ENCODE peak calls at places on chromosome 21, in ten cellular contexts. K is cardiac muscle cell; D is CD8-positive, alpha-beta memory T cell; T is left lung; Y is dorsolateral prefrontal cortex; P is psoas muscle; U is naive thymus-derived CD4-positive, alpha-beta T cell; O is caudate nucleus; Q is lower lobe of right lung; L is heart right ventricle. X is an unnamed sample.

GRCh38 chr21:31624961-31625491 is 34.5 kb upstream of the SOD1 start:
- DNase-seq in K (no peak), D (no peak), T (no peak), Y (no peak), P (no peak), U (no peak), O (no peak), Q (no peak), L (no peak), X (no peak)

GRCh38 chr21:43923391-43923790 is 58.4 kb downstream of the AGPAT3 start:
- DNase-seq in K (no peak), D (no peak), T (no peak), Y (peak), P (no peak), U (no peak), O (peak), Q (no peak), L (peak), X (peak)

GRCh38 chr21:29238967-29239289 is 59.8 kb upstream of the BACH1 start:
- DNase-seq in K (no peak), D (no peak), T (no peak), Y (no peak), P (no peak), U (no peak), O (no peak), Q (no peak), L (no peak), X (no peak)

GRCh38 chr21:32257952-32258785 is 20.7 kb downstream of the MIS18A start:
- DNase-seq in K (peak), D (peak), T (peak), Y (peak), P (peak), U (no peak), O (peak), Q (peak), L (peak), X (no peak)

GRCh38 chr21:37452222-37452621 is 85.6 kb downstream of the DYRK1A start:
- DNase-seq in K (peak), D (no peak), T (no peak), Y (peak), P (no peak), U (no peak), O (peak), Q (no peak), L (peak), X (no peak)

GRCh38 chr21:26165331-26165730 is 5.2 kb downstream of the APP start:
- DNase-seq in K (no peak), D (no peak), T (no peak), Y (no peak), P (no peak), U (no peak), O (no peak), Q (no peak), L (no peak), X (no peak)

GRCh38 chr21:15539376-15539775 is 190.4 kb upstream of the USP25 start:
- DNase-seq in K (no peak), D (no peak), T (no peak), Y (no peak), P (no peak), U (no peak), O (no peak), Q (no peak), L (no peak), X (no peak)

GRCh38 chr21:15701845-15702244 is 27.9 kb upstream of the USP25 start:
- DNase-seq in K (no peak), D (no peak), T (no peak), Y (no peak), P (no peak), U (no peak), O (no peak), Q (no peak), L (no peak), X (no peak)

GRCh38 chr21:36129219-36129618 is 5.7 kb upstream of the CBR3 start:
- DNase-seq in K (no peak), D (no peak), T (no peak), Y (no peak), P (no peak), U (no peak), O (peak), Q (no peak), L (no peak), X (no peak)

GRCh38 chr21:14942801-14943490 is 121.9 kb downstream of the NRIP1 start:
- DNase-seq in K (no peak), D (no peak), T (no peak), Y (no peak), P (no peak), U (no peak), O (no peak), Q (no peak), L (no peak), X (no peak)

GRCh38 chr21:44021064-44021463 is 9.0 kb downstream of the TRAPPC10 start:
- DNase-seq in K (no peak), D (no peak), T (no peak), Y (no peak), P (no peak), U (no peak), O (no peak), Q (no peak), L (no peak), X (no peak)

GRCh38 chr21:28442624-28443023 is 550.1 kb downstream of the LTN1 start:
- DNase-seq in K (no peak), D (no peak), T (no peak), Y (no peak), P (no peak), U (no peak), O (no peak), Q (no peak), L (no peak), X (no peak)

GRCh38 chr21:41188476-41189146 is 20.7 kb downstream of the BACE2 start:
- DNase-seq in K (no peak), D (no peak), T (no peak), Y (no peak), P (no peak), U (no peak), O (no peak), Q (no peak), L (no peak), X (no peak)

GRCh38 chr21:45032332-45032731 is 42.0 kb upstream of the ADARB1 start:
- DNase-seq in K (no peak), D (no peak), T (no peak), Y (peak), P (no peak), U (no peak), O (no peak), Q (no peak), L (no peak), X (peak)
- H3K27ac ChIP-seq in K (no peak), D (no peak), T (no peak), Y (no peak), P (no peak), U (no peak), O (no peak), Q (peak), L (no peak), X (peak)

DNA sequence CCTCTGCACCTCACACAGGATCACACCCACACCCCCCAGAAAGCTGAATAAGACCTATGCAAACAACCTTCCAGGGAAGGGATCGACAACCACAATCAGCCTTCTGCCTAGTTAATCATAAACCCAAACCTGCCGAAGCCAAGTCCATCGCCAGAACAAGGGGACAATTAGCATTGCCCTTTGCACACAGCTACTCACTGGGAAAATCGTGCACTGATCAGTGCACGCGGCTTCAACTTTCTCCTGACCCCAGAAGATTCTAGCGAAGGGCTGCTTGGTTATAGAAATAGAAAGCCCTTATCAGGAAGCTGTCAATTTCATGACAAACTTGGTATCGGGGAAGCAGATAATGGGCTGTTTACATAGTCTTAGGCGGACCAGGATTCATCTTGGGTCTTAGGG is 29.5 kb downstream of the RUNX1 start:
- DNase-seq in K (no peak), D (no peak), T (no peak), Y (no peak), P (no peak), U (no peak), O (no peak), Q (no peak), L (no peak), X (no peak)
- H3K27ac ChIP-seq in K (no peak), D (no peak), T (no peak), Y (no peak), P (no peak), U (no peak), O (no peak), Q (no peak), L (no peak), X (no peak)

DNA sequence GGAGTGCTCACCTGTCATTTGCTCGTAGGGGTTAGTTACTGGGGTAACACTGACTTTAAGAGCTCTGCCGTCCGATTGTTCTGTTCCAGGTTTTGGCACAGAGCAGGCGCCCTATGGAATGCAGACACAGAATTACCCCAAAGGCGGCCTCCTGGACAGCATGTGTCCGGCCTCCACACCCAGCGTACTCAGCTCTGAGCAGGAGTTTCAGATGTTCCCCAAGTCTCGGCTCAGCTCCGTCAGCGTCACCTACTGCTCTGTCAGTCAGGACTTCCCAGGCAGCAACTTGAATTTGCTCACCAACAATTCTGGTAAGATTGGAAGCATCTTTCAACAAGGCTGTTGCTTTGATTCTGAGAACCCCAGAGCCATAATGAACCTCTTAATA is 12.6 kb downstream of the ETS2 start:
- DNase-seq in K (no peak), D (no peak), T (no peak), Y (no peak), P (no peak), U (no peak), O (no peak), Q (no peak), L (no peak), X (peak)
- H3K27ac ChIP-seq in K (no peak), D (no peak), T (peak), Y (no peak), P (peak), U (no peak), O (no peak), Q (peak), L (no peak), X (no peak)

GRCh38 chr21:45993210-45994085 is 11.9 kb downstream of the COL6A1 start:
- DNase-seq in K (no peak), D (no peak), T (peak), Y (peak), P (peak), U (no peak), O (no peak), Q (peak), L (peak), X (peak)
- H3K27ac ChIP-seq in K (no peak), D (no peak), T (no peak), Y (no peak), P (peak), U (no peak), O (no peak), Q (peak), L (peak), X (no peak)

DNA sequence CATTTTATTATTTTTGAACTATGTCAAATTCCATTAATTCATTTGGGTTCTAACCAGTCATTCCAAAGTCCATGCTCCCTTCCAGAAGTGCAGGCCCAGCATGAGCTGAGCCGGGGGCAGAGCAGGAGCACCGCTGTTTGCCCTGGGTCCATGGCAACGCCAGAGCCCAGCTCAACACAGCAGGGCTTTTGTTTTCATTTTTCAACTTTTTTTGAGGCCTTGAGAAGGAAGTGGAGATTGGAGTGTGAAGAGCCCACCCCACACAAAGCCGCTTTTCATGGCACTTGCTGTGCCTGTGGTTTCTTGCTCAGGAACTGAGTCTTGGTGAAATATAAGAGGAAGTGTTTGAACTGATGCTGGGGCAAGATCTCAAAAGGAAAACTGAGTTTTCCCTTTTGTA is 13.2 kb upstream of the PRMT2 start:
- DNase-seq in K (no peak), D (peak), T (peak), Y (peak), P (no peak), U (peak), O (peak), Q (peak), L (no peak), X (no peak)
- H3K27ac ChIP-seq in K (no peak), D (peak), T (peak), Y (peak), P (no peak), U (peak), O (peak), Q (peak), L (peak), X (no peak)

GRCh38 chr21:42670884-42671283 is 17.5 kb downstream of the PDE9A start:
- DNase-seq in K (no peak), D (no peak), T (no peak), Y (no peak), P (no peak), U (no peak), O (no peak), Q (no peak), L (no peak), X (no peak)

GRCh38 chr21:42673633-42674328 is 20.4 kb downstream of the PDE9A start:
- DNase-seq in K (no peak), D (no peak), T (no peak), Y (no peak), P (no peak), U (no peak), O (no peak), Q (no peak), L (no peak), X (no peak)

GRCh38 chr21:42671778-42672593 is 18.6 kb downstream of the PDE9A start:
- DNase-seq in K (no peak), D (no peak), T (no peak), Y (no peak), P (no peak), U (no peak), O (no peak), Q (no peak), L (no peak), X (no peak)

GRCh38 chr21:42674351-42674940 is 21.0 kb downstream of the PDE9A start:
- DNase-seq in K (peak), D (no peak), T (no peak), Y (no peak), P (peak), U (no peak), O (no peak), Q (no peak), L (peak), X (peak)

GRCh38 chr21:42672699-42673458 is 19.5 kb downstream of the PDE9A start:
- DNase-seq in K (peak), D (no peak), T (no peak), Y (no peak), P (no peak), U (no peak), O (peak), Q (no peak), L (no peak), X (no peak)
- H3K27ac ChIP-seq in K (peak), D (no peak), T (no peak), Y (no peak), P (no peak), U (no peak), O (no peak), Q (no peak), L (no peak), X (no peak)